ENCODE peak calls at places on chromosomes 13 and 19, in five cellular contexts. One of them, this sample, is unnamed.

GRCh38 chr13:60000081-60000480 is 163.6 kb downstream of the DIAPH3 start:
- DNase-seq in breast epithelium: no peak
- DNase-seq in CD8-positive, alpha-beta T cell: no peak
- DNase-seq in astrocyte of the spinal cord: no peak
- DNase-seq in hepatocyte: no peak
- DNase-seq in this sample: no peak

GRCh38 chr19:21851596-21852345 is 15.8 kb upstream of the ZNF43 start:
- DNase-seq in breast epithelium: peak
- DNase-seq in CD8-positive, alpha-beta T cell: peak
- DNase-seq in astrocyte of the spinal cord: peak
- DNase-seq in hepatocyte: peak
- DNase-seq in this sample: peak

GRCh38 chr19:6551607-6552450 is 21.0 kb downstream of the TNFSF9 start:
- DNase-seq in breast epithelium: no peak
- DNase-seq in CD8-positive, alpha-beta T cell: peak
- DNase-seq in astrocyte of the spinal cord: no peak
- DNase-seq in hepatocyte: peak
- DNase-seq in this sample: peak

GRCh38 chr13:113933901-113934300 is 40.0 kb downstream of the C13orf46 start:
- DNase-seq in breast epithelium: no peak
- DNase-seq in CD8-positive, alpha-beta T cell: no peak
- DNase-seq in astrocyte of the spinal cord: no peak
- DNase-seq in hepatocyte: no peak
- DNase-seq in this sample: no peak

GRCh38 chr19:50485284-50485955 is 8.8 kb upstream of the GARIN5A start:
- DNase-seq in breast epithelium: no peak
- DNase-seq in CD8-positive, alpha-beta T cell: no peak
- DNase-seq in astrocyte of the spinal cord: no peak
- DNase-seq in hepatocyte: no peak
- DNase-seq in this sample: no peak

GRCh38 chr19:10105241-10106099 is 692 bp upstream of the PPAN start:
- DNase-seq in breast epithelium: no peak
- DNase-seq in CD8-positive, alpha-beta T cell: no peak
- DNase-seq in astrocyte of the spinal cord: no peak
- DNase-seq in hepatocyte: no peak
- DNase-seq in this sample: peak

GRCh38 chr13:32001392-32001768 is 30.2 kb upstream of the FRY start:
- DNase-seq in breast epithelium: no peak
- DNase-seq in CD8-positive, alpha-beta T cell: no peak
- DNase-seq in astrocyte of the spinal cord: peak
- DNase-seq in hepatocyte: peak
- DNase-seq in this sample: peak

GRCh38 chr13:27607125-27607524 is 13.2 kb downstream of the LNX2 start:
- DNase-seq in breast epithelium: no peak
- DNase-seq in CD8-positive, alpha-beta T cell: no peak
- DNase-seq in astrocyte of the spinal cord: peak
- DNase-seq in hepatocyte: peak
- DNase-seq in this sample: no peak

GRCh38 chr13:47678201-47678963 is 322.7 kb downstream of the SUCLA2 start:
- DNase-seq in breast epithelium: no peak
- DNase-seq in CD8-positive, alpha-beta T cell: no peak
- DNase-seq in astrocyte of the spinal cord: peak
- DNase-seq in hepatocyte: no peak
- DNase-seq in this sample: no peak

GRCh38 chr19:46351241-46352041 is 4.6 kb downstream of the PPP5C start:
- DNase-seq in breast epithelium: no peak
- DNase-seq in CD8-positive, alpha-beta T cell: no peak
- DNase-seq in astrocyte of the spinal cord: peak
- DNase-seq in hepatocyte: no peak
- DNase-seq in this sample: peak

GRCh38 chr19:1977116-1977515 is 36.1 kb downstream of the CSNK1G2 start:
- DNase-seq in breast epithelium: no peak
- DNase-seq in CD8-positive, alpha-beta T cell: no peak
- DNase-seq in astrocyte of the spinal cord: no peak
- DNase-seq in hepatocyte: no peak
- DNase-seq in this sample: no peak

GRCh38 chr19:42202290-42202867 is 15.1 kb downstream of the DEDD2 start:
- DNase-seq in breast epithelium: no peak
- DNase-seq in CD8-positive, alpha-beta T cell: no peak
- DNase-seq in astrocyte of the spinal cord: no peak
- DNase-seq in hepatocyte: no peak
- DNase-seq in this sample: no peak

GRCh38 chr19:54154603-54155345 is 4.7 kb downstream of the LENG1 start:
- DNase-seq in breast epithelium: no peak
- DNase-seq in CD8-positive, alpha-beta T cell: no peak
- DNase-seq in astrocyte of the spinal cord: no peak
- DNase-seq in hepatocyte: no peak
- DNase-seq in this sample: no peak

GRCh38 chr13:99374994-99375805 is 68.0 kb upstream of the GPR183 start:
- DNase-seq in breast epithelium: no peak
- DNase-seq in CD8-positive, alpha-beta T cell: peak
- DNase-seq in astrocyte of the spinal cord: no peak
- DNase-seq in hepatocyte: no peak
- DNase-seq in this sample: no peak

GRCh38 chr19:39677931-39678889 is 22.5 kb downstream of the LGALS16 start:
- DNase-seq in breast epithelium: peak
- DNase-seq in CD8-positive, alpha-beta T cell: no peak
- DNase-seq in astrocyte of the spinal cord: no peak
- DNase-seq in hepatocyte: peak
- DNase-seq in this sample: no peak

GRCh38 chr13:74134777-74135305 is 637 bp upstream of the KLF12 start:
- DNase-seq in breast epithelium: peak
- DNase-seq in CD8-positive, alpha-beta T cell: peak
- DNase-seq in astrocyte of the spinal cord: no peak
- DNase-seq in hepatocyte: peak
- DNase-seq in this sample: peak

GRCh38 chr13:74134226-74134776 is at the start of gene KLF12:
- DNase-seq in breast epithelium: peak
- DNase-seq in CD8-positive, alpha-beta T cell: peak
- DNase-seq in astrocyte of the spinal cord: peak
- DNase-seq in hepatocyte: peak
- DNase-seq in this sample: peak

GRCh38 chr13:74133657-74134201 is 475 bp downstream of the KLF12 start:
- DNase-seq in breast epithelium: peak
- DNase-seq in CD8-positive, alpha-beta T cell: peak
- DNase-seq in astrocyte of the spinal cord: peak
- DNase-seq in hepatocyte: peak
- DNase-seq in this sample: peak

GRCh38 chr13:74135306-74136088 is 1.3 kb upstream of the KLF12 start:
- DNase-seq in breast epithelium: peak
- DNase-seq in CD8-positive, alpha-beta T cell: peak
- DNase-seq in astrocyte of the spinal cord: peak
- DNase-seq in hepatocyte: peak
- DNase-seq in this sample: peak

DNA sequence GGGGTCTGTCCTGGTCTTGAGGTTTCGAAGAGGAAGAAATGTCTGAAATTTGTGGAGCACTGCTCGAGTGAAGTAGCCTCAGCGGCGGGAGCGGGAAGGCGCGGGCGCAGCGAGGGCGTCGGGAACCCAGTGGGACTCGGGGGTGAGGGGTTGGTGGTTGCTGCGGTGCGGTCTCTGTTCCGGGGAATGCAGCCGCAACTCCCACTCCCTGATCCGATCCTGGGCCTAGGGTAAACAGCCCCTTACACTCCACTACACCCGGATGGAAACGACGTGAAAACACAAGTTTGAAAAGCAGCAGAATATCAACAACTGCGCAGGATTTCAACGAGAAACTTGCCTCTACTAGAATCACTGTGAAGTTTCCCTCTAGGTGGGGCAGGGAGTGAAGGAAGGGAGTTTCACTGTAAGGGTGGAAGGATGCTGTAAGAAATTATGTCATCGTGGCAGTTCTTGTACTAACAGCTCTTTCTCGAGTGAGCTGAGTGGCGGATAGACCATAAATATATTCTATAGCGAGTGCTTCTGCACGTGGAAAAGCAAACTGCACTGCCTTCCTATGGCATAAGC is 2.0 kb upstream of the KLF12 start:
- DNase-seq in breast epithelium: peak
- DNase-seq in CD8-positive, alpha-beta T cell: no peak
- DNase-seq in astrocyte of the spinal cord: peak
- DNase-seq in hepatocyte: peak
- DNase-seq in this sample: peak
- TF ChIP-seq CTCF in breast epithelium: no peak
- TF ChIP-seq CTCF in CD8-positive, alpha-beta T cell: no peak
- TF ChIP-seq CTCF in astrocyte of the spinal cord: peak
- TF ChIP-seq CTCF in hepatocyte: no peak
- TF ChIP-seq CTCF in this sample: no peak

GRCh38 chr13:43963726-43964125 is 84.0 kb downstream of the LACC1 start:
- DNase-seq in breast epithelium: no peak
- DNase-seq in CD8-positive, alpha-beta T cell: no peak
- DNase-seq in astrocyte of the spinal cord: no peak
- DNase-seq in hepatocyte: no peak
- DNase-seq in this sample: no peak
- TF ChIP-seq CTCF in breast epithelium: no peak
- TF ChIP-seq CTCF in CD8-positive, alpha-beta T cell: no peak
- TF ChIP-seq CTCF in astrocyte of the spinal cord: no peak
- TF ChIP-seq CTCF in hepatocyte: no peak
- TF ChIP-seq CTCF in this sample: peak

GRCh38 chr13:42378383-42378780 is 106.4 kb downstream of the AKAP11 start:
- DNase-seq in breast epithelium: no peak
- DNase-seq in CD8-positive, alpha-beta T cell: no peak
- DNase-seq in astrocyte of the spinal cord: no peak
- DNase-seq in hepatocyte: no peak
- DNase-seq in this sample: no peak
- TF ChIP-seq CTCF in breast epithelium: no peak
- TF ChIP-seq CTCF in CD8-positive, alpha-beta T cell: no peak
- TF ChIP-seq CTCF in astrocyte of the spinal cord: no peak
- TF ChIP-seq CTCF in hepatocyte: no peak
- TF ChIP-seq CTCF in this sample: no peak

GRCh38 chr13:70795484-70795883 is 687.2 kb upstream of the KLHL1 start:
- DNase-seq in breast epithelium: no peak
- DNase-seq in CD8-positive, alpha-beta T cell: no peak
- DNase-seq in astrocyte of the spinal cord: no peak
- DNase-seq in hepatocyte: no peak
- DNase-seq in this sample: no peak
- TF ChIP-seq CTCF in breast epithelium: no peak
- TF ChIP-seq CTCF in CD8-positive, alpha-beta T cell: no peak
- TF ChIP-seq CTCF in astrocyte of the spinal cord: no peak
- TF ChIP-seq CTCF in hepatocyte: no peak
- TF ChIP-seq CTCF in this sample: no peak

GRCh38 chr13:86737334-86737932 is 933.7 kb upstream of the SLITRK5 start:
- DNase-seq in breast epithelium: no peak
- DNase-seq in CD8-positive, alpha-beta T cell: no peak
- DNase-seq in astrocyte of the spinal cord: no peak
- DNase-seq in hepatocyte: no peak
- DNase-seq in this sample: no peak

GRCh38 chr13:86741762-86742285 is 929.3 kb upstream of the SLITRK5 start:
- DNase-seq in breast epithelium: no peak
- DNase-seq in CD8-positive, alpha-beta T cell: no peak
- DNase-seq in astrocyte of the spinal cord: peak
- DNase-seq in hepatocyte: no peak
- DNase-seq in this sample: peak
- TF ChIP-seq CTCF in breast epithelium: no peak
- TF ChIP-seq CTCF in CD8-positive, alpha-beta T cell: no peak
- TF ChIP-seq CTCF in astrocyte of the spinal cord: peak
- TF ChIP-seq CTCF in hepatocyte: no peak
- TF ChIP-seq CTCF in this sample: peak

GRCh38 chr19:57559404-57560025 is at the start of gene ZNF550:
- DNase-seq in breast epithelium: peak
- DNase-seq in CD8-positive, alpha-beta T cell: peak
- DNase-seq in astrocyte of the spinal cord: peak
- DNase-seq in hepatocyte: peak
- DNase-seq in this sample: peak

GRCh38 chr19:57563547-57563946 is 3.9 kb upstream of the ZNF550 start:
- DNase-seq in breast epithelium: no peak
- DNase-seq in CD8-positive, alpha-beta T cell: no peak
- DNase-seq in astrocyte of the spinal cord: no peak
- DNase-seq in hepatocyte: no peak
- DNase-seq in this sample: no peak

GRCh38 chr19:57559008-57559403 is 657 bp downstream of the ZNF550 start:
- DNase-seq in breast epithelium: no peak
- DNase-seq in CD8-positive, alpha-beta T cell: no peak
- DNase-seq in astrocyte of the spinal cord: no peak
- DNase-seq in hepatocyte: peak
- DNase-seq in this sample: peak

GRCh38 chr19:57560049-57560491 is 407 bp upstream of the ZNF550 start:
- DNase-seq in breast epithelium: no peak
- DNase-seq in CD8-positive, alpha-beta T cell: no peak
- DNase-seq in astrocyte of the spinal cord: peak
- DNase-seq in hepatocyte: no peak
- DNase-seq in this sample: no peak

GRCh38 chr19:57558525-57558924 is 1.1 kb downstream of the ZNF550 start:
- DNase-seq in breast epithelium: no peak
- DNase-seq in CD8-positive, alpha-beta T cell: no peak
- DNase-seq in astrocyte of the spinal cord: peak
- DNase-seq in hepatocyte: peak
- DNase-seq in this sample: no peak
- TF ChIP-seq CTCF in breast epithelium: no peak
- TF ChIP-seq CTCF in CD8-positive, alpha-beta T cell: no peak
- TF ChIP-seq CTCF in astrocyte of the spinal cord: peak
- TF ChIP-seq CTCF in hepatocyte: peak
- TF ChIP-seq CTCF in this sample: peak

This sample was measured in GM13977.